ENCODE peak calls at places on chromosome 18, in eight cellular contexts. S is CD8-positive, alpha-beta T cell; G is Panc1; H is transverse colon; W is tibial nerve; K is IMR-90; D is cardiac muscle cell; I is ovary. A is an unnamed sample.

GRCh38 chr18:70373062-70373519 is 84.2 kb downstream of the SOCS6 start:
- DNase-seq in S (no peak), G (peak; percentile 52), H (no peak), W (no peak), K (peak; percentile 93), D (no peak), I (no peak), A (no peak)

GRCh38 chr18:12520442-12520992 is 112.8 kb downstream of the PRELID3A start:
- DNase-seq in S (no peak), G (no peak), H (no peak), W (no peak), K (peak; percentile 10), D (no peak), I (no peak), A (no peak)

GRCh38 chr18:76126327-76126726 is 368.7 kb downstream of the ZNF516 start:
- DNase-seq in S (no peak), G (no peak), H (no peak), W (no peak), K (no peak), D (peak; percentile 30), I (no peak), A (no peak)

GRCh38 chr18:35174093-35174731 is 66.6 kb upstream of the ZNF397 start:
- DNase-seq in S (no peak), G (no peak), H (no peak), W (no peak), K (no peak), D (no peak), I (no peak), A (no peak)

GRCh38 chr18:75428490-75428889 is 987 bp upstream of the SMIM21 start:
- DNase-seq in S (no peak), G (no peak), H (no peak), W (no peak), K (no peak), D (no peak), I (no peak), A (no peak)

GRCh38 chr18:30987479-30988241 is 54.9 kb downstream of the DSC3 start:
- DNase-seq in S (no peak), G (no peak), H (peak; percentile 66), W (no peak), K (no peak), D (no peak), I (no peak), A (peak; percentile 27)

GRCh38 chr18:79870369-79871025 is 72.8 kb downstream of the KCNG2 start:
- DNase-seq in S (no peak), G (no peak), H (no peak), W (peak; percentile 11), K (no peak), D (no peak), I (no peak), A (no peak)

GRCh38 chr18:9629709-9630108 is 15.3 kb upstream of the PPP4R1 start:
- DNase-seq in S (no peak), G (no peak), H (no peak), W (no peak), K (peak; percentile 58), D (no peak), I (no peak), A (no peak)

GRCh38 chr18:10230072-10230471 is 224.4 kb upstream of the APCDD1 start:
- DNase-seq in S (no peak), G (no peak), H (no peak), W (no peak), K (peak; percentile 83), D (no peak), I (no peak), A (no peak)

GRCh38 chr18:446941-447560 is 53.5 kb downstream of the COLEC12 start:
- DNase-seq in S (no peak), G (no peak), H (no peak), W (no peak), K (peak; percentile 57), D (no peak), I (no peak), A (no peak)

GRCh38 chr18:37409870-37410269 is 155.7 kb downstream of the CELF4 start:
- DNase-seq in S (no peak), G (no peak), H (no peak), W (no peak), K (no peak), D (peak; percentile 63), I (no peak), A (no peak)

GRCh38 chr18:10660485-10660884 is 134.7 kb downstream of the NAPG start:
- DNase-seq in S (no peak), G (no peak), H (no peak), W (peak; percentile 44), K (peak; percentile 58), D (no peak), I (no peak), A (no peak)

GRCh38 chr18:76328145-76328544 is 166.9 kb downstream of the ZNF516 start:
- DNase-seq in S (no peak), G (no peak), H (no peak), W (no peak), K (no peak), D (no peak), I (no peak), A (no peak)

GRCh38 chr18:38369772-38370690 is 804.4 kb upstream of the CELF4 start:
- DNase-seq in S (no peak), G (no peak), H (no peak), W (no peak), K (no peak), D (no peak), I (no peak), A (no peak)

GRCh38 chr18:56516769-56517168 is 121.6 kb downstream of the TXNL1 start:
- DNase-seq in S (no peak), G (no peak), H (no peak), W (no peak), K (peak; percentile 50), D (no peak), I (no peak), A (no peak)

GRCh38 chr18:45066210-45066609 is 385.5 kb downstream of the SETBP1 start:
- DNase-seq in S (no peak), G (no peak), H (no peak), W (no peak), K (no peak), D (no peak), I (no peak), A (no peak)

GRCh38 chr18:8882632-8883408 is 177.5 kb downstream of the MTCL1 start:
- DNase-seq in S (no peak), G (no peak), H (no peak), W (no peak), K (no peak), D (no peak), I (no peak), A (no peak)

GRCh38 chr18:10010611-10011015 is 96.8 kb downstream of the VAPA start:
- DNase-seq in S (no peak), G (no peak), H (peak; percentile 56), W (peak; percentile 51), K (peak; percentile 92), D (no peak), I (peak; percentile 65), A (peak; percentile 32)

GRCh38 chr18:22433960-22434359 is 16.2 kb upstream of the CTAGE1 start:
- DNase-seq in S (no peak), G (no peak), H (no peak), W (no peak), K (peak; percentile 17), D (no peak), I (no peak), A (no peak)

GRCh38 chr18:2982452-2983172 is 30.3 kb downstream of the LPIN2 start:
- DNase-seq in S (no peak), G (no peak), H (peak; percentile 46), W (no peak), K (no peak), D (no peak), I (no peak), A (no peak)

GRCh38 chr18:2979871-2980606 is 32.9 kb downstream of the LPIN2 start:
- DNase-seq in S (no peak), G (no peak), H (no peak), W (no peak), K (no peak), D (no peak), I (no peak), A (no peak)

GRCh38 chr18:2983296-2983695 is 29.6 kb downstream of the LPIN2 start:
- DNase-seq in S (no peak), G (no peak), H (no peak), W (no peak), K (no peak), D (no peak), I (no peak), A (no peak)

GRCh38 chr18:2980607-2980923 is 32.4 kb downstream of the LPIN2 start:
- DNase-seq in S (no peak), G (no peak), H (no peak), W (no peak), K (no peak), D (no peak), I (no peak), A (no peak)

DNA sequence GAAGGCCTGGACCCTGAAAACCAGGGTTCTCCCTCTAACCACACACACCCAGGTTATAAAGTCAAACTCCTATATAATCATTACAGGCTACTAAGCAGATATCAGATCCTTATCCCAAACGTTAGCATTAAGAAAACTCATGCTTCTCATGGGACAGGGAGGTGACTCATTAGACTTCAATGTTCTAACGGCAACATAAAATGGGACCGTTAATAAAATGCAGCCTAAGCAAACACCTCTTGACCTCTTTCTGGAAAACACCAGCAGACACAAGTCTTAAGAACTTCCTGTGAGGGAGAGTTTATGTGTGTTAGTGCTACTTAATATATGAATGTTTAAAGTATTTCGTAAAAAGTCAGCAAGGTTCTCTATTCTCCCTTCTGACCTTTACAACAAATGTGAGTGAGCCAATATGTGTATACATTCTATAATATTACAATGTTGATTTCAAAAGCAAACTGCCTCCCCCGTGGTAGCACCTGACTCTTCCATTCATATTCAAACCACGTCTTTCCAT is 31.7 kb downstream of the LPIN2 start:
- DNase-seq in S (no peak), G (peak; percentile 64), H (no peak), W (no peak), K (peak; percentile 95), D (no peak), I (no peak), A (no peak)
- H3K4me3 ChIP-seq in S (peak overlapping the region; percentile 44), G (no peak overlapping the region), H (no peak overlapping the region), W (no peak overlapping the region), K (no peak overlapping the region), D (no peak overlapping the region), I (no peak overlapping the region), A (no peak overlapping the region)

GRCh38 chr18:23619388-23619873 is 33.1 kb upstream of the NPC1 start:
- DNase-seq in S (no peak), G (no peak), H (peak; percentile 17), W (no peak), K (no peak), D (peak; percentile 55), I (peak; percentile 57), A (peak; percentile 31)
- H3K27ac ChIP-seq in S (no peak overlapping the region), G (no peak overlapping the region), H (no peak overlapping the region), W (peak overlapping the region; percentile 35), K (no peak overlapping the region), D (no peak overlapping the region), I (peak overlapping the region; percentile 90), A (peak overlapping the region; percentile 76)

DNA sequence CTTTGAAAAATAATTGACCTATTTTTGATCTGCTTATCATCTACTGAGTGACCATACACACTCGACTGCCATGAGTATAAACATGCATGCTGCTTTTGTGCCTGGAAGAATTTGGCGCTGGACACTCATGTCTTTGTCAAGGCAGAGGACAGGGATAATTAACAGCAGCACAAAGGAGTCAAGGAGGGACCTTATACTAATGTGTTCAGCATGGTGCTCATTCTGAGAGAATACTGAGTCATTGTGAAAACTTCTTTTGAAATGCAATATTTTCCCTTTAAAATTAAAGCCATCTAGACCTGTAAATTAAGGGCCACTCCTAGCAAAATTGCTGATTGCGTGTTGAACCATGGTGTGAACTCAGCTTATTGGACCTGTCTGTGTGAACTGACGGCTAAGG is 116.3 kb downstream of the ZNF532 start:
- DNase-seq in S (no peak), G (no peak), H (no peak), W (no peak), K (no peak), D (no peak), I (no peak), A (no peak)
- H3K36me3 ChIP-seq in S (no peaks in the 10 kb centered on the region), G (no peaks in the 10 kb centered on the region), H (peaks cover 8% of the 10 kb centered on the region), W (no peaks in the 10 kb centered on the region), K (peaks cover 36% of the 10 kb centered on the region), D (peaks cover 43% of the 10 kb centered on the region), I (no peaks in the 10 kb centered on the region), A (peaks cover 18% of the 10 kb centered on the region)

GRCh38 chr18:62420151-62420512 is 95.0 kb downstream of the TNFRSF11A start:
- DNase-seq in S (no peak), G (no peak), H (peak; percentile 45), W (no peak), K (peak; percentile 34), D (no peak), I (no peak), A (no peak)
- H3K4me3 ChIP-seq in S (peak overlapping the region; percentile 37), G (no peak overlapping the region), H (no peak overlapping the region), W (no peak overlapping the region), K (no peak overlapping the region), D (no peak overlapping the region), I (no peak overlapping the region), A (no peak overlapping the region)